ENCODE peak calls at places on chromosomes 16 and 17, in five cellular contexts. K, F, T, Z and B are unnamed samples.

GRCh38 chr17:42042598-42043319 is 7.6 kb downstream of the C17orf113 start:
- DNase-seq in K (no peak), F (no peak), T (no peak), Z (no peak), B (no peak)

GRCh38 chr16:57622361-57623250 is 5.8 kb upstream of the ADGRG1 start:
- DNase-seq in K (no peak), F (no peak), T (no peak), Z (no peak), B (no peak)

GRCh38 chr17:61567045-61567802 is 23.8 kb downstream of the NACA2 start:
- DNase-seq in K (no peak), F (no peak), T (no peak), Z (no peak), B (no peak)

GRCh38 chr17:63785556-63785955 is 11.6 kb downstream of the DDX42 start:
- DNase-seq in K (no peak), F (no peak), T (no peak), Z (no peak), B (no peak)

GRCh38 chr16:87740441-87740840 is 25.3 kb downstream of the KLHDC4 start:
- DNase-seq in K (no peak), F (no peak), T (no peak), Z (no peak), B (no peak)

GRCh38 chr17:3485481-3486068 is 9.8 kb downstream of the ASPA start:
- DNase-seq in K (no peak), F (no peak), T (no peak), Z (no peak), B (no peak)

GRCh38 chr17:69712801-69713311 is 298.4 kb downstream of the MAP2K6 start:
- DNase-seq in K (no peak), F (no peak), T (no peak), Z (no peak), B (no peak)

GRCh38 chr16:14280541-14280940 is 209.4 kb downstream of the MRTFB start:
- DNase-seq in K (peak), F (no peak), T (no peak), Z (no peak), B (no peak)

GRCh38 chr16:14564881-14565687 is 65.0 kb downstream of the PARN start:
- DNase-seq in K (no peak), F (no peak), T (no peak), Z (no peak), B (no peak)

GRCh38 chr16:21949713-21950260 is 3.4 kb upstream of the UQCRC2 start:
- DNase-seq in K (no peak), F (no peak), T (no peak), Z (no peak), B (no peak)

GRCh38 chr17:7478276-7479138 is 924 bp downstream of the ZBTB4 start:
- DNase-seq in K (no peak), F (no peak), T (peak), Z (peak), B (peak)

GRCh38 chr17:71071837-71072236 is 902.5 kb downstream of the KCNJ2 start:
- DNase-seq in K (peak), F (no peak), T (no peak), Z (no peak), B (no peak)